ENCODE peak calls at places on chromosomes 2 and 18, in six cellular contexts. T is mesothelial cell of epicardium, H is cardiac muscle cell, J is astrocyte of the spinal cord, R is coronary artery, U is suprapubic skin. C is an unnamed sample.

GRCh38 chr18:67359868-67360838 is 156.4 kb downstream of the DSEL start:
- DNase-seq in T (no peak), H (no peak), J (peak; percentile 96), R (peak; percentile 84), U (peak; percentile 73), C (no peak)

GRCh38 chr2:127377262-127377661 is 10.5 kb downstream of the MAP3K2 start:
- DNase-seq in T (no peak), H (no peak), J (no peak), R (no peak), U (no peak), C (no peak)

GRCh38 chr2:119231975-119232665 is 8.5 kb downstream of the STEAP3 start:
- DNase-seq in T (no peak), H (no peak), J (peak; percentile 57), R (no peak), U (no peak), C (no peak)

GRCh38 chr18:12014521-12014920 is 33.2 kb downstream of the IMPA2 start:
- DNase-seq in T (no peak), H (no peak), J (no peak), R (no peak), U (no peak), C (no peak)

GRCh38 chr2:71385008-71385407 is 53.4 kb downstream of the ZNF638 start:
- DNase-seq in T (no peak), H (no peak), J (peak; percentile 78), R (no peak), U (no peak), C (no peak)

GRCh38 chr2:127293386-127293757 is 572 bp downstream of the ERCC3 start:
- DNase-seq in T (no peak), H (no peak), J (peak; percentile 5), R (no peak), U (no peak), C (no peak)

GRCh38 chr18:22309191-22309590 is 108.5 kb downstream of the CTAGE1 start:
- DNase-seq in T (no peak), H (no peak), J (peak; percentile 41), R (no peak), U (no peak), C (no peak)

GRCh38 chr2:151827564-151828142 is 568 bp downstream of the ARL5A start:
- DNase-seq in T (peak; percentile 43), H (peak; percentile 40), J (peak; percentile 31), R (no peak), U (peak; percentile 82), C (peak; percentile 74)

GRCh38 chr18:532632-533031 is 32.1 kb upstream of the COLEC12 start:
- DNase-seq in T (no peak), H (no peak), J (no peak), R (no peak), U (no peak), C (no peak)

GRCh38 chr2:19369341-19369955 is 11.0 kb upstream of the OSR1 start:
- DNase-seq in T (no peak), H (no peak), J (peak; percentile 56), R (no peak), U (no peak), C (no peak)

GRCh38 chr2:25810428-25810827 is 67.9 kb downstream of the ASXL2 start:
- DNase-seq in T (no peak), H (no peak), J (no peak), R (no peak), U (no peak), C (no peak)

GRCh38 chr2:36705326-36706020 is 9.0 kb downstream of the VIT start:
- DNase-seq in T (no peak), H (no peak), J (no peak), R (no peak), U (no peak), C (no peak)

GRCh38 chr2:36706451-36706850 is 9.9 kb downstream of the VIT start:
- DNase-seq in T (no peak), H (no peak), J (no peak), R (no peak), U (no peak), C (no peak)

GRCh38 chr2:36706021-36706328 is 9.5 kb downstream of the VIT start:
- DNase-seq in T (no peak), H (no peak), J (no peak), R (no peak), U (peak; percentile 76), C (no peak)

GRCh38 chr2:36707050-36707449 is 10.5 kb downstream of the VIT start:
- DNase-seq in T (no peak), H (no peak), J (peak; percentile 22), R (no peak), U (no peak), C (no peak)

DNA sequence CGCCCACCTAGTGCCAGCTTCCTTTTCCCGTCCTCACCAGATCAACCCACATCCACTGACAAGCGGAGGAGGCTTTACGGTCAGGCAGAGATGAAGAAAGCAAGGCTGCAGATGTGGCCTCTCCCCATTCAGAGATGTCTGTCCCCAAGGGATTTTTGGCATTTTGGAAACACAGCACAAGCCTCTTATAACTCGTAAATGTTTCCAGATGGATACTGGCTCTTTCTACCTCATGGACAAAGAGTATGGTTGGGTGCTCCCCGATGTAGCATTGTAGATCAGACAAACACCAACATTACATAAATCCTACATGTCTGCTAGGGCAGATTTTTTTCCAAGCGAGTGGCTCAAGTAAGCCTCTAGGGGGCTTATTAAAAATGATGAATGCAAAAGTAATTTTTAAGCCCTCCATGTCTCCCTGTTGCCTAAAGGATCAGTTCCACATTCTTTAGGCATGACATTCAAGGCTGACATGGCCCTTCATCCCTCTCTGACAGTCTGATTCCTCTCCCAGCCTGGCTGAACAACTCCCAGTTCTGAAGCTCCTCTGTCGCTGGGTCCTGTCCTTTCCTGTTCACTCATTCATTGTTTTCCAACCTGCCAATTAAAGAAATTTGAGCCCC is 11.7 kb downstream of the VIT start:
- DNase-seq in T (no peak), H (no peak), J (peak; percentile 11), R (no peak), U (no peak), C (no peak)
- TF ChIP-seq CTCF in T (peak; percentile 31), H (peak; percentile 1), J (peak; percentile 2), R (no peak), U (no peak), C (peak; percentile 49)

DNA sequence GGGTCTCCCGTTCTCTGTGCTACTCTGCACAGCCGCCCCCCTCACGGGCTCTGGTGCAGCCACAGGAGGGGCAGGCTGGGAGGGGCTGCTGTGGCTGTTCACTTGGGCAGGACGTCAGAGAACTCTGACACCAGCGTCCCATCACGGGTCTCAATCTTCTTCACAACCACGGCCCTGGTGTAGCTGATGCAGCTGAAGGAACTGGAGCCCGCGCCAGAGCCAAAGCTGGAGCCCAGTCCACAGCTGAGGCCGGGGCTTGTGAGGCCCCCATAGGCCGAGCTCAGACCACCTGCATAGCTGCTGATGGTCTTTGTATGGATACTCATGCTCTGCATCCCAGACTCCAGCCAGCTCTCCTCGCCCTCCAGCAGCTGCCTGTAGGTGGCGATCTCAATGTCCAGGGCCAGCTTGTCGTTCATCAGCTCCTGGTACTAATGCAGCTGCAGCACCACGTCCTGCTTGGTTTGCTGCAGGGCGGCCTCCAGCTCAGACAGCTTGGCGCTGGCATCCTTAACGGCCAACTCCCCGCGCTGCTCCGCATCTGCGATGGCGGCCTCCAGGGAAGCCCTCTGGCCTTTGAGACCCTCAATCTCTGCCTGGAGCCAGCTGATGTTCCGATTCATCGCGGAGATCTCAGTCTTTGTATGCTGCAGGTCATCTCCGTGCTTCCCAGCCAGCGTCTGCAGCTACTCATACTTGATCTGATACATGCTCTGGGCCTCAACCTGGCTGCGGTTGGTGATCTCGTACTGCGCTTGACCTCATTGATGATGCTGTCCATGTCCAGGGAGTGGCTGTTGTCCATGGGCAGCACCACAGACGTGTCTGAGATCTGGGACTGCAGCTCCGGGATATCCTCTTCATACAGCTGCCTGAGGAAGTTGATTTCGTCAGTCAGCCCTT is 7.4 kb upstream of the DUSP19 start:
- DNase-seq in T (no peak), H (peak; percentile 29), J (peak; percentile 23), R (no peak), U (no peak), C (no peak)
- TF ChIP-seq CTCF in T (no peak), H (peak; percentile 77), J (peak; percentile 68), R (no peak), U (peak; percentile 18), C (peak; percentile 64)

GRCh38 chr2:113965228-113965627 is 75.3 kb downstream of the ACTR3 start:
- DNase-seq in T (no peak), H (no peak), J (no peak), R (no peak), U (no peak), C (no peak)

GRCh38 chr2:113964436-113964835 is 74.5 kb downstream of the ACTR3 start:
- DNase-seq in T (no peak), H (no peak), J (no peak), R (no peak), U (no peak), C (no peak)

GRCh38 chr2:113962692-113963480 is 73.0 kb downstream of the ACTR3 start:
- DNase-seq in T (no peak), H (no peak), J (peak; percentile 60), R (no peak), U (no peak), C (no peak)

GRCh38 chr2:113965644-113966043 is 75.8 kb downstream of the ACTR3 start:
- DNase-seq in T (no peak), H (peak; percentile 54), J (peak; percentile 49), R (no peak), U (no peak), C (no peak)

DNA sequence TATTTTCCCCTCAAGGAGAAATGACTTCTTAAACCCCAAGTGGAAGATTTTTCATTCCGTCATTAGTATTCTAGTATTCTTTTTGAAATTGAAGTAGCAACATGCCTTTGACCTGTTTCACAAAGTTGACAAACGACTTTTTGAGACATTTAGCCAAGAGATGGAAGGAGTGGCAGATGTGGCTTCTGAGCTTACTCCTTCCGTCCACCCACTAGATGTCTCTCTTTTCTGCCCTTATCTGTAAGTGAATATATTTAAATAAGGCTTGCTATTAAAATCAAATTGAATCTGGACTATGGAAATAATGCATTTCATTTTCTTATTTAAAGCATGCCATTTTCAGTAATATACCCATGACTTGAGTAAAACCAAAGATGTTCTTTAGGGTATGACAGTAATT is 74.1 kb downstream of the ACTR3 start:
- DNase-seq in T (no peak), H (no peak), J (no peak), R (no peak), U (no peak), C (no peak)
- TF ChIP-seq CTCF in T (no peak), H (no peak), J (no peak), R (no peak), U (no peak), C (no peak)

GRCh38 chr2:50538137-50538536 is 493.8 kb downstream of the NRXN1 start:
- DNase-seq in T (no peak), H (no peak), J (no peak), R (no peak), U (no peak), C (no peak)

GRCh38 chr2:50535256-50535655 is 496.7 kb downstream of the NRXN1 start:
- DNase-seq in T (no peak), H (no peak), J (no peak), R (no peak), U (no peak), C (no peak)

DNA sequence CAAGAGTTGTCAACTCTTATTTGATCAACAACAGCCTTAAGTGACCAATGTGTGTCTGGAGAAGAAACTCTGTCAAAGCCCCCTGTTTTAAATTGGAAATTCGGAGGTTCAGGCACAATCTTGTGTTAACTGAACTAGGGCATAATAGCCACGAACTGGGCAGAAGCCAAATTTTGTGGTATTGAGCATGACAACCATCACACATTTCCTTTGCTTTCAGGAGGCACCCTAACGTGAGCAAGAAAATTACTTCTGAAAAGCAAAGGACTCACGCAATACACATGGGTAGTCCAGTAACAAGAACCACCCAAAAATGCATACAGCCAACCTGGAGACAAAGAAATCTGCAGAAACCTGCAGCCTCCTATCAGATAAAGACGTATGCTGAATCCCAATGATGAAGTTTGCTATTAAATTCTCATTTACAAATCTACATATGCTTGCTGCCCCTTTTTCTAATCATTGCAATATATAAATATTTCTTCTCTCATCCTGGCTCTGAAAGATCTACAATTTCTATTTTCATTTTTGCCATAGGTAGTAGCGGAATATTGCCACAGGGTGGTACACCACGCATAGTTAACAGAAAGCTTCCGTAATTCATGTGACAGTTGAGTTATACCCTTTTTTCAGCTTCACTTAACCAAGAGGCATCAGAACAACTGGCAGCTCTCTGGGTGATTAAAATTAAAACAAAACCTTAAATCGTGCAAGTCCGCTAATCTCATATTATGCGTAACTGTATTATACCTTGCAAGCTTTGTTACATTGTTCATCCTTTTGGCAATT is 495.8 kb downstream of the NRXN1 start:
- DNase-seq in T (no peak), H (peak; percentile 58), J (peak; percentile 32), R (no peak), U (no peak), C (no peak)
- TF ChIP-seq CTCF in T (peak; percentile 82), H (peak; percentile 61), J (peak; percentile 71), R (no peak), U (no peak), C (peak; percentile 89)

C was measured in type B pancreatic cell.